ENCODE peak calls at places on chromosomes 2 and 18, in seven cellular contexts. M is CD8-positive, alpha-beta memory T cell; K is mammary epithelial cell; Q is AG04450; H is astrocyte; A is sigmoid colon; S is pancreas. R is an unnamed sample.
A peak's percentile ranks its signal among the peaks of the same experiment; 100 is the strongest.

GRCh38 chr18:63309422-63309821 is 10.1 kb downstream of the BCL2 start:
- DNase-seq in M (no peak), K (no peak), Q (no peak), H (no peak), A (no peak), S (no peak), R (no peak)

GRCh38 chr2:105590780-105591660 is 153.7 kb upstream of the NCK2 start:
- DNase-seq in M (no peak), K (no peak), Q (no peak), H (no peak), A (no peak), S (no peak), R (no peak)

GRCh38 chr2:216590780-216591179 is 42.4 kb upstream of the IGFBP2 start:
- DNase-seq in M (no peak), K (no peak), Q (no peak), H (no peak), A (no peak), S (no peak), R (no peak)

GRCh38 chr2:64213607-64214275 is 69.5 kb upstream of the PELI1 start:
- DNase-seq in M (no peak), K (no peak), Q (no peak), H (no peak), A (no peak), S (no peak), R (no peak)

GRCh38 chr2:28252308-28252707 is 140.3 kb upstream of the FOSL2 start:
- DNase-seq in M (no peak), K (no peak), Q (no peak), H (no peak), A (no peak), S (no peak), R (no peak)

GRCh38 chr2:235414422-235414821 is 79.4 kb upstream of the AGAP1 start:
- DNase-seq in M (no peak), K (no peak), Q (no peak), H (no peak), A (no peak), S (no peak), R (no peak)

GRCh38 chr2:197433770-197434438 is 924 bp downstream of the SF3B1 start:
- DNase-seq in M (no peak), K (no peak), Q (no peak), H (peak; percentile 18), A (no peak), S (no peak), R (no peak)

GRCh38 chr2:69464575-69464974 is 27.3 kb upstream of the NFU1 start:
- DNase-seq in M (no peak), K (peak; percentile 86), Q (peak; percentile 8), H (no peak), A (peak; percentile 82), S (no peak), R (peak; percentile 98)

GRCh38 chr2:58109481-58109880 is 62.9 kb downstream of the VRK2 start:
- DNase-seq in M (no peak), K (no peak), Q (no peak), H (no peak), A (no peak), S (no peak), R (no peak)

GRCh38 chr2:112256654-112257053 is 1.8 kb upstream of the ZC3H8 start:
- DNase-seq in M (no peak), K (no peak), Q (no peak), H (no peak), A (no peak), S (no peak), R (no peak)

GRCh38 chr2:121860033-121860810 is 104.8 kb downstream of the TSN start:
- DNase-seq in M (no peak), K (peak; percentile 85), Q (peak; percentile 59), H (peak; percentile 30), A (no peak), S (no peak), R (peak; percentile 62)

GRCh38 chr2:133581027-133581760 is 12.9 kb upstream of the NCKAP5 start:
- DNase-seq in M (no peak), K (peak; percentile 42), Q (peak; percentile 36), H (peak; percentile 54), A (no peak), S (no peak), R (no peak)

GRCh38 chr2:142286618-142287017 is 155.8 kb upstream of the LRP1B start:
- DNase-seq in M (no peak), K (peak; percentile 13), Q (no peak), H (no peak), A (no peak), S (no peak), R (no peak)

GRCh38 chr2:168192839-168193616 is 54.4 kb downstream of the STK39 start:
- DNase-seq in M (peak; percentile 4), K (no peak), Q (no peak), H (no peak), A (no peak), S (no peak), R (no peak)

GRCh38 chr2:182636694-182637093 is 79.4 kb upstream of the DNAJC10 start:
- DNase-seq in M (no peak), K (no peak), Q (no peak), H (no peak), A (no peak), S (no peak), R (no peak)

GRCh38 chr2:104606056-104606455 is 247.9 kb upstream of the POU3F3 start:
- DNase-seq in M (no peak), K (no peak), Q (no peak), H (peak; percentile 75), A (no peak), S (no peak), R (no peak)

GRCh38 chr18:11891737-11892136 is 16.4 kb downstream of the MPPE1 start:
- DNase-seq in M (no peak), K (no peak), Q (no peak), H (no peak), A (no peak), S (no peak), R (no peak)

GRCh38 chr2:226327830-226328229 is 471.8 kb downstream of the IRS1 start:
- DNase-seq in M (no peak), K (peak; percentile 90), Q (no peak), H (no peak), A (no peak), S (no peak), R (peak; percentile 44)

GRCh38 chr2:207765541-207765940 is 4.2 kb downstream of the FZD5 start:
- DNase-seq in M (no peak), K (no peak), Q (no peak), H (no peak), A (no peak), S (no peak), R (no peak)

GRCh38 chr2:126656311-126657145 is 570 bp downstream of the GYPC start:
- DNase-seq in M (peak; percentile 30), K (no peak), Q (no peak), H (peak; percentile 38), A (no peak), S (no peak), R (no peak)

GRCh38 chr2:145815933-145816332 is 1296.0 kb upstream of the ZEB2 start:
- DNase-seq in M (no peak), K (no peak), Q (no peak), H (no peak), A (no peak), S (no peak), R (no peak)

GRCh38 chr2:164061129-164061746 is 325.4 kb upstream of the FIGN start:
- DNase-seq in M (no peak), K (peak; percentile 28), Q (no peak), H (no peak), A (no peak), S (no peak), R (no peak)

GRCh38 chr2:71702071-71702970 is 249.0 kb downstream of the DYSF start:
- DNase-seq in M (no peak), K (no peak), Q (no peak), H (no peak), A (peak; percentile 62), S (no peak), R (no peak)
- H3K27ac ChIP-seq in M (no peak overlapping the region), K (no peak overlapping the region), Q (no peak overlapping the region), H (no peak overlapping the region), A (no peak overlapping the region), S (no peak overlapping the region), R (no peak overlapping the region)

DNA sequence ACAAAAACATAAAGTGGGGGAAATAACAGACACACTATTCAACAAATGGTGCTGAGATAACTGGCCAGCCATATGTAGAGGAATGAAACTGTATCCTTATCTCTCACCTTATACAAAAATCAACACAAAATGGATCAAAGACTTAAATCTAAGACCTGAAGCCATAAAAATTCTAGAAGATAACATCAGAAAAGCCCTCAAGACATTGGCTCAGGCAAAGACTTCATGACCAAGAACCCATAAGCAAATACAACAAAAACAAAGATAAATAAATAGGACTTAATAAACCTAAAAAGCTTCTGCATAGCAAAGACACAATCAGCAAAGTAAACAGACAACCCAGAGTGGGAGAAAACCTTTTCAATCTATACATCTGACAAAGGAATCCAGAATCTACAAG is 278.9 kb downstream of the PIK3C3 start:
- DNase-seq in M (no peak), K (no peak), Q (no peak), H (no peak), A (no peak), S (no peak), R (no peak)
- H3K27ac ChIP-seq in M (no peak overlapping the region), K (no peak overlapping the region), Q (no peak overlapping the region), H (no peak overlapping the region), A (no peak overlapping the region), S (no peak overlapping the region), R (no peak overlapping the region)

GRCh38 chr2:240820607-240821428 is 799 bp upstream of the KIF1A start:
- DNase-seq in M (no peak), K (no peak), Q (no peak), H (no peak), A (no peak), S (peak; percentile 81), R (no peak)
- H3K27ac ChIP-seq in M (no peak overlapping the region), K (no peak overlapping the region), Q (no peak overlapping the region), H (no peak overlapping the region), A (no peak overlapping the region), S (no peak overlapping the region), R (no peak overlapping the region)

GRCh38 chr2:99663641-99664040 is 173.8 kb upstream of the REV1 start:
- DNase-seq in M (no peak), K (no peak), Q (no peak), H (no peak), A (no peak), S (no peak), R (no peak)
- H3K27ac ChIP-seq in M (no peak overlapping the region), K (no peak overlapping the region), Q (no peak overlapping the region), H (peak overlapping the region; percentile 73), A (no peak overlapping the region), S (no peak overlapping the region), R (no peak overlapping the region)

GRCh38 chr2:159030674-159031380 is 62.4 kb downstream of the TANC1 start:
- DNase-seq in M (no peak), K (no peak), Q (no peak), H (peak; percentile 88), A (peak; percentile 68), S (no peak), R (no peak)
- H3K27ac ChIP-seq in M (no peak overlapping the region), K (no peak overlapping the region), Q (peak overlapping the region; percentile 74), H (peak overlapping the region; percentile 60), A (peak overlapping the region; percentile 46), S (no peak overlapping the region), R (peak overlapping the region; percentile 2)

R was measured in epithelial cell of prostate.